ENCODE peak calls at places on chromosomes 16 and 17, in seven cellular contexts. Y is CD8-positive, alpha-beta T cell; A is uterus; Z is nephron progenitor cell; D is fibroblast of villous mesenchyme; M is GM13977; N is pancreas. Q is an unnamed sample.

GRCh38 chr16:5461574-5461973 is 364.0 kb upstream of the EEF2KMT start:
- DNase-seq in Z (no peak), M (no peak), Y (no peak), D (no peak), A (no peak), N (no peak), Q (no peak)

GRCh38 chr17:78166416-78166815 is 2.0 kb upstream of the SYNGR2 start:
- DNase-seq in D (no peak), N (no peak), M (no peak), Z (no peak), A (no peak), Y (no peak), Q (no peak)

GRCh38 chr17:34107019-34107418 is 148.1 kb upstream of the CCL2 start:
- DNase-seq in A (no peak), D (no peak), M (no peak), Z (no peak), N (no peak), Y (no peak), Q (no peak)

GRCh38 chr17:40306395-40306794 is 2.6 kb upstream of the RARA start:
- DNase-seq in M (no peak), D (no peak), A (no peak), Y (no peak), N (no peak), Z (no peak), Q (no peak)

GRCh38 chr16:54846761-54847160 is 83.9 kb upstream of the IRX5 start:
- DNase-seq in D (no peak), N (no peak), M (no peak), Z (no peak), Y (no peak), A (no peak), Q (no peak)

GRCh38 chr17:66518677-66519076 is 216.3 kb downstream of the PRKCA start:
- DNase-seq in M (no peak), Z (no peak), N (no peak), Y (no peak), D (no peak), A (no peak), Q (no peak)

GRCh38 chr16:10308305-10309193 is 77.3 kb upstream of the ATF7IP2 start:
- DNase-seq in Y (no peak), A (no peak), N (no peak), D (peak), Z (no peak), M (no peak), Q (peak)

GRCh38 chr17:32007463-32008298 is 498 bp downstream of the LRRC37B start:
- DNase-seq in N (no peak), A (peak), M (peak), D (peak), Z (no peak), Y (peak), Q (peak)

GRCh38 chr16:48607056-48607825 is 2.7 kb downstream of the N4BP1 start:
- DNase-seq in N (no peak), M (no peak), Y (no peak), Z (no peak), D (peak), A (no peak), Q (no peak)

GRCh38 chr17:57636985-57637667 is 108.0 kb downstream of the CCDC182 start:
- DNase-seq in Y (no peak), A (no peak), Z (no peak), D (no peak), N (no peak), M (no peak), Q (no peak)

GRCh38 chr17:27846042-27846655 is 45.8 kb upstream of the NOS2 start:
- DNase-seq in M (no peak), Y (peak), Z (no peak), N (no peak), D (no peak), A (no peak), Q (no peak)

GRCh38 chr17:49318438-49318965 is 43.5 kb downstream of the ZNF652 start:
- DNase-seq in A (no peak), N (no peak), M (no peak), D (peak), Y (no peak), Z (no peak), Q (no peak)
- TF ChIP-seq CTCF in A (no peak), N (no peak), M (no peak), D (no peak), Y (no peak), Z (no peak), Q (no peak)

GRCh38 chr17:8630227-8630801 is at the start of gene MYH10:
- DNase-seq in Z (no peak), N (peak), A (peak), M (peak), D (no peak), Y (peak), Q (no peak)

GRCh38 chr17:8629371-8630226 is 926 bp downstream of the MYH10 start:
- DNase-seq in Y (no peak), A (peak), N (peak), D (peak), Z (peak), M (peak), Q (peak)

GRCh38 chr17:8632087-8632486 is 1.6 kb upstream of the MYH10 start:
- DNase-seq in A (no peak), Z (peak), M (no peak), Y (no peak), D (no peak), N (no peak), Q (no peak)

GRCh38 chr17:8631554-8631877 is 991 bp upstream of the MYH10 start:
- DNase-seq in M (no peak), Y (no peak), A (no peak), N (no peak), Z (no peak), D (no peak), Q (no peak)

GRCh38 chr17:8630802-8631553 is 453 bp upstream of the MYH10 start:
- DNase-seq in D (peak), A (peak), Z (peak), Y (peak), N (peak), M (peak), Q (peak)
- TF ChIP-seq CTCF in D (peak), A (peak), Z (no peak), Y (no peak), N (no peak), M (no peak), Q (peak)

DNA sequence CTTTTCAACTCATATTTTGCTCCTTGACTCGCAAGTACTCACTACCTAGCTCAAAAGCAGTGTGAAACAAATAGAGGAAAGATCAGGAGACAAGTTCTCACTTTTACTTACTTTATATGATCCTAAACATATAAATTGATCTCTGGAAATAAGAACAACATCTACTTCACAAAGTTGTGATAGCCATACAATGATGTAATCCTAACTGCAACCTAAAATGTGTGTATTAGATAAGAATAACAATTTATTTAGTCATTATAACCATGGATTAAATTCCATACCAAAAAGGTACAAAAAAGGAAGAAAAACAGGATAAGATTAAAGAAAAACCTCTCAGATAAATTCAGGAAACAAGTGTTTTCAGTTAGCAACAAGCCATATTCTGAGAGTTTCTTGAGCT is 103.4 kb downstream of the CDC27 start:
- DNase-seq in D (no peak), A (no peak), Y (no peak), Z (no peak), N (no peak), M (no peak), Q (no peak)
- TF ChIP-seq CTCF in D (no peak), A (no peak), Y (no peak), Z (no peak), N (no peak), M (no peak), Q (no peak)

GRCh38 chr17:77106874-77107358 is 33.9 kb upstream of the SEC14L1 start:
- DNase-seq in Y (peak), D (no peak), Z (no peak), N (no peak), M (peak), A (no peak), Q (peak)
- TF ChIP-seq CTCF in Y (peak), D (no peak), Z (no peak), N (no peak), M (no peak), A (no peak), Q (no peak)

GRCh38 chr16:600781-601180 is 10.9 kb downstream of the RAB40C start:
- DNase-seq in N (no peak), D (no peak), A (no peak), Y (no peak), M (no peak), Z (no peak), Q (no peak)
- TF ChIP-seq CTCF in N (no peak), D (peak), A (no peak), Y (no peak), M (peak), Z (no peak), Q (peak)

GRCh38 chr16:66278604-66279262 is 87.8 kb upstream of the CDH5 start:
- DNase-seq in D (no peak), A (no peak), M (no peak), Z (no peak), N (no peak), Y (no peak), Q (no peak)
- TF ChIP-seq CTCF in D (no peak), A (no peak), M (no peak), Z (no peak), N (no peak), Y (no peak), Q (no peak)

DNA sequence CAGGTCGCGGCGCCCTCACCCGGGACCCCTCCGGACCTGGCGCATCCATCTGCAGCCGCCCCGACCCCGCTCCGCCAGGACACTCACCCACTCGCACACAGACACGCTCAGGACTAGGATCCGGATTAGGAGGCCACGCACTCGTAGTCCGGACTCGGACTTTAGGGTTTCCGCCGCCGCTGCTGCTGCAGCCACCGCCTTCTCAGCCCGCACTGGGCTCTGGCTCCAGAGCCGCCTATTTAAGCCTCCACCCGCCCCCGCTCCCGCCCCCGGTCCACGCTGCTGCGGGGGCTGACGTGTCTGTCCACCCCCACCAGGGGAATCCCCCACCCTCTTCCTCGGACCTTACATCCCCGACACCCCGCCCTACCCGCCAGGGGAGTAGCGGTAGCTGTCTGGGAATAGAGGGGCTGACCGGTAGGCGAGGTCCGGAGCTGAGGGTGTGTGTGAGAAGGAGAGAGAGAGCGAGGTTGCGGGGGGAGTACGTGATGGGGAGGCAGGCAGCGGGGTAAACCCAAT is at the start of gene RRAD:
- DNase-seq in A (peak), M (peak), D (peak), N (no peak), Z (no peak), Y (no peak), Q (no peak)
- TF ChIP-seq CTCF in A (no peak), M (no peak), D (no peak), N (no peak), Z (no peak), Y (no peak), Q (no peak)